ENCODE peak calls at places on chromosomes 16 and 17, in nine cellular contexts. H, F, G, P, Q, R, I, B and E are unnamed samples.

GRCh38 chr16:74724820-74725549 is 24.3 kb upstream of the MLKL start:
- DNase-seq in I (no peak), P (no peak), R (no peak), H (no peak), F (no peak), Q (no peak), B (no peak), G (no peak), E (no peak)

GRCh38 chr16:67339453-67339852 is 12.8 kb downstream of the LRRC36 start:
- DNase-seq in R (no peak), F (peak), P (no peak), H (peak), Q (no peak), G (no peak), B (peak), I (peak), E (no peak)

GRCh38 chr17:48143629-48144028 is 36.1 kb downstream of the SNX11 start:
- DNase-seq in H (no peak), G (no peak), I (no peak), P (no peak), F (no peak), Q (no peak), R (no peak), B (no peak), E (no peak)

GRCh38 chr17:51640108-51640622 is 379.8 kb downstream of the UTP18 start:
- DNase-seq in H (peak), G (peak), B (peak), R (no peak), I (peak), Q (no peak), P (peak), F (peak), E (peak)

GRCh38 chr16:30903002-30903401 is 6.6 kb downstream of the CTF1 start:
- DNase-seq in F (no peak), R (no peak), I (no peak), H (no peak), P (no peak), Q (peak), G (peak), B (no peak), E (no peak)

GRCh38 chr16:81431554-81432353 is 12.9 kb upstream of the CMIP start:
- DNase-seq in B (peak), H (no peak), P (no peak), I (no peak), G (no peak), R (no peak), Q (no peak), F (peak), E (no peak)

GRCh38 chr16:51666821-51667220 is 515.8 kb upstream of the SALL1 start:
- DNase-seq in I (no peak), F (no peak), R (no peak), B (no peak), H (no peak), G (no peak), P (no peak), Q (no peak), E (no peak)

GRCh38 chr17:72381597-72382397 is 261.0 kb downstream of the SOX9 start:
- DNase-seq in P (peak), I (peak), F (no peak), Q (no peak), H (peak), G (no peak), R (no peak), B (no peak), E (no peak)

GRCh38 chr16:78072275-78072674 is 27.2 kb upstream of the WWOX start:
- DNase-seq in B (no peak), I (peak), P (no peak), H (no peak), G (no peak), Q (no peak), F (no peak), R (no peak), E (no peak)

GRCh38 chr17:19311016-19311415 is 51.5 kb downstream of the B9D1 start:
- DNase-seq in Q (no peak), H (no peak), F (no peak), G (no peak), R (no peak), P (no peak), B (no peak), I (no peak), E (no peak)

GRCh38 chr16:79639576-79640311 is 39.2 kb upstream of the MAF start:
- DNase-seq in R (no peak), F (peak), H (no peak), I (no peak), B (no peak), Q (no peak), G (no peak), P (no peak), E (peak)

GRCh38 chr16:85699628-85700027 is 10.9 kb upstream of the GINS2 start:
- DNase-seq in R (no peak), H (no peak), B (no peak), G (no peak), P (peak), F (peak), I (no peak), Q (no peak), E (no peak)

GRCh38 chr17:49365667-49366066 is 3.6 kb upstream of the ZNF652 start:
- DNase-seq in B (peak), Q (no peak), G (no peak), P (peak), I (peak), H (peak), F (peak), R (no peak), E (no peak)

GRCh38 chr16:11682655-11683096 is 14.4 kb downstream of the SNN start:
- DNase-seq in I (no peak), B (no peak), G (no peak), R (no peak), F (no peak), P (no peak), Q (no peak), H (no peak), E (no peak)

GRCh38 chr17:72597354-72598087 is 476.7 kb downstream of the SOX9 start:
- DNase-seq in B (no peak), F (no peak), Q (no peak), R (no peak), P (no peak), H (no peak), I (no peak), G (no peak), E (no peak)

GRCh38 chr17:61323015-61323379 is 76.6 kb upstream of the TBX2 start:
- DNase-seq in I (no peak), R (no peak), Q (no peak), B (no peak), F (no peak), P (no peak), H (no peak), G (no peak), E (no peak)

GRCh38 chr17:67557921-67558320 is 159.8 kb upstream of the NOL11 start:
- DNase-seq in H (no peak), P (no peak), B (no peak), G (no peak), R (no peak), Q (no peak), F (no peak), I (no peak), E (no peak)

GRCh38 chr16:73176577-73177013 is 128.7 kb upstream of the ZFHX3 start:
- DNase-seq in P (no peak), G (no peak), Q (no peak), F (peak), B (peak), H (peak), R (no peak), I (no peak), E (peak)

GRCh38 chr17:48544356-48545021 is 420 bp downstream of the HOXB2 start:
- DNase-seq in I (peak), B (no peak), H (no peak), Q (no peak), F (no peak), G (peak), R (no peak), P (no peak), E (no peak)

GRCh38 chr17:39096435-39097158 is 54.8 kb downstream of the PLXDC1 start:
- DNase-seq in R (no peak), P (no peak), B (no peak), G (no peak), H (no peak), I (no peak), F (no peak), Q (peak), E (no peak)

GRCh38 chr17:54172654-54173316 is 350.1 kb downstream of the KIF2B start:
- DNase-seq in H (no peak), Q (no peak), I (peak), F (peak), P (no peak), R (no peak), B (peak), G (no peak), E (no peak)

GRCh38 chr16:86798247-86799041 is 220.1 kb downstream of the FOXL1 start:
- DNase-seq in I (no peak), R (no peak), F (no peak), H (no peak), Q (no peak), P (no peak), G (no peak), B (no peak), E (no peak)

GRCh38 chr17:83160443-83161297 is 81.3 kb downstream of the METRNL start:
- DNase-seq in Q (no peak), G (no peak), P (peak), B (no peak), F (no peak), I (no peak), R (no peak), H (no peak), E (no peak)

GRCh38 chr17:80731255-80731840 is 186.7 kb downstream of the RPTOR start:
- DNase-seq in Q (no peak), P (no peak), I (no peak), F (no peak), R (no peak), H (no peak), B (no peak), G (no peak), E (no peak)
- H3K27ac ChIP-seq in Q (no peak), P (no peak), I (no peak), F (no peak), R (no peak), H (no peak), B (no peak), G (no peak), E (no peak)

DNA sequence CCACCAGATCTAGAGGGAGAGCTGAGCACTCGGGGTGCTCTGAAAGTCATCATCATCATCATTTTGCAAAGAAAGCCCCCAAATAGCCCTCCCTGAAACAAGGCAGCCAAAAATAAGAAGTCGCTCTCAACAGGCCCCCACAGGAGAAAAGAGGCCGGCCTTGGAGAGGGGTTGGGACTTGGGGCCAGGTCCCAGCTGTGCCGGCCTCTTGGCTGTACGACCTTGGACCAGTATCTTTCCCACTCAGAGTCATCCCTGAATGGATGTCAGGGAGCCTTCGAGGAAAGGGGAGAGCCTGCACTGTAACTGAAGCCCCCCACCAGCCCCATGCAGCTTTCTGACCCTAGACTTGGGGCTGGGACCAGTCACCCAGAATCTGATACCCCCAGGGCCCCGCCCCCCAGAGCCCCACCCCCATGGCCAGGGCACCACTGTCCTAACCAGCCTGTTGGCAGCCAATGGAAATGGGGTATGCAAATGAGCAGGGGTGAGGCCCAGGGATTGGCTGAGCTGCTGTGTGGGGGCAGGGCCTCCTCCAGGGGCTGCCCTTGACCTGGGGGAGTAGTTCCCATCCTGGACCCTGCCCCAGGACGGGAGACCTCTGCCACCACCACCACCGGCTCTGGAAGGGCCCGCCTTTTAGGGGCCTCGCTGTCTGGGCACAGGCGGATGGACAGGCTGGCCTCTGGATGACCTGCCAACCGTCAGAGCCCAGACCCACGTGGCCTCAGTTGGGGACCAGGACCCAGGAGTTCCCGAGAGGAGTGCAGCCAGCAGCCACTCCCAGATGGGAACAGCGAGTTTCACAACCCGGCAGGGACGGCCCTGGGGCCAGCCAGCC is 15.4 kb downstream of the ZFPM1 start:
- DNase-seq in I (peak), R (no peak), P (peak), F (peak), B (peak), G (peak), H (peak), Q (no peak), E (no peak)
- TF ChIP-seq REST in I (no peak), R (no peak), P (no peak), F (no peak), B (no peak), G (no peak), H (no peak), Q (no peak), E (no peak)

GRCh38 chr17:7894226-7894625 is 5.6 kb downstream of the CHD3 start:
- DNase-seq in I (no peak), P (no peak), G (no peak), H (no peak), B (no peak), F (no peak), Q (no peak), R (no peak), E (no peak)

GRCh38 chr17:7894866-7895265 is 6.3 kb downstream of the CHD3 start:
- DNase-seq in G (no peak), R (no peak), F (no peak), P (no peak), I (no peak), Q (no peak), B (no peak), H (no peak), E (no peak)

GRCh38 chr17:7893226-7893880 is 4.8 kb downstream of the CHD3 start:
- DNase-seq in F (no peak), I (no peak), R (no peak), B (no peak), Q (no peak), P (no peak), H (no peak), G (no peak), E (no peak)

GRCh38 chr17:7897090-7897489 is 8.5 kb downstream of the CHD3 start:
- DNase-seq in R (no peak), G (no peak), H (no peak), B (no peak), P (no peak), F (no peak), Q (no peak), I (no peak), E (no peak)

DNA sequence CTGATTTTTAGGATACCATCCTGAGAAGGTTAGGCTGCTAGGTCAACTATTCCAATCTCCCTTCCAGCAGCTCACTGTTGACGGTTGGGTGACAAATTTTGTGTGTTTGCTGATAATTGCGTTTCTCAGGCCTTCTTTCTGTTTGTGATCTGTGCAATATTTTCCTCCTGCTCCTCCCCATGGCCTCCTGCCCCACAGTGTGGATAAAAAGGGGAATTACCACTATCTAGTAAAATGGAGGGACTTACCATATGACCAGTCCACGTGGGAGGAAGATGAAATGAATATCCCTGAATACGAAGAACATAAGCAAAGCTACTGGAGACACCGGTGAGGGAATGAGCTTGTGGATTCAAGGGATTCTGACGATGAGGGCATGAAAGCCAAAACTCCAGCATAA is 9.2 kb downstream of the CHD3 start:
- DNase-seq in I (no peak), F (peak), Q (no peak), R (no peak), H (no peak), P (peak), G (peak), B (peak), E (no peak)
- TF ChIP-seq CTCF in I (no peak), F (peak), Q (no peak), R (peak), H (peak), P (peak), G (peak), B (peak), E (no peak)

DNA sequence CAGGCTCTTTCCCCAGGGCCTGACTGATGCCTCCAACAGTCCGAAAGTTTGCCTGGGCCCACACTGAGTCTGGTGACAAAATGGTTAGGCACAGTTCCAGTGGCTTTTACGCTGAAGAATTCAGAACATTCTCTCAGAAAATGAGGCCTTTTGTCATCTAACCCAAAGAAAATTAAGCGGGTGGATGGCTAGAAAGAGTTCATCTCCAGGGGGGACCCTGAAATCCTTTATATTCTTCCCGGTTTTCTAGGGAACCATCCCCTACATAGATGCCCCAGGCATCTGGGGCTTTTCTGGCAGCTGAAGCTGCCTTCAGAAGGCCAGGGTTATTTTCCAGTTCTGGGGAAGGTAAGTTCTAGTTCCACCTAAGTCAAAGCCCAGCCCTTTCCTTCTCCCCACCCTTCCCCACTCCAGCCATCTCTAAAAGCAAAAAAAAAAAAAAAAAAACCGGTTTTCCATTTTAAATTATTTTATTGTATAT is 2.2 kb downstream of the RASD1 start:
- DNase-seq in H (no peak), P (no peak), B (no peak), Q (no peak), R (no peak), I (no peak), F (no peak), G (no peak), E (no peak)
- H3K27ac ChIP-seq in H (no peak), P (no peak), B (no peak), Q (no peak), R (no peak), I (no peak), F (no peak), G (no peak), E (no peak)

GRCh38 chr17:29567362-29568330 is 809 bp upstream of the ABHD15 start:
- DNase-seq in I (peak), Q (no peak), P (peak), R (no peak), B (peak), H (peak), G (peak), F (peak), E (no peak)
- TF ChIP-seq REST in I (no peak), Q (no peak), P (no peak), R (no peak), B (no peak), H (no peak), G (no peak), F (no peak), E (no peak)